ENCODE peak calls at places on chromosomes 3 and 15, in eight cellular contexts. One of them, this sample, is unnamed.

GRCh38 chr3:23430781-23431423 is 227.8 kb downstream of the UBE2E2 start:
- DNase-seq in mucosa of gallbladder: no peak
- DNase-seq in T-helper 22 cell: no peak
- DNase-seq in activated CD4-positive, alpha-beta T cell treated with anti-CD3 and anti-CD28 coated beads, Interleukin-2, amount 50 U/mL, for 48 hours: no peak
- DNase-seq in tibial nerve: no peak
- DNase-seq in EL: peak; percentile 28
- DNase-seq in AG20443: no peak
- DNase-seq in progenitor cell of endocrine pancreas: no peak
- DNase-seq in this sample: no peak

GRCh38 chr3:197541756-197542539 is 13.8 kb downstream of the BDH1 start:
- DNase-seq in T-helper 22 cell: no peak
- DNase-seq in progenitor cell of endocrine pancreas: no peak
- DNase-seq in mucosa of gallbladder: peak; percentile 63
- DNase-seq in tibial nerve: no peak
- DNase-seq in EL: peak; percentile 57
- DNase-seq in activated CD4-positive, alpha-beta T cell treated with anti-CD3 and anti-CD28 coated beads, Interleukin-2, amount 50 U/mL, for 48 hours: no peak
- DNase-seq in AG20443: peak; percentile 81
- DNase-seq in this sample: no peak

GRCh38 chr15:58043192-58043903 is 22.2 kb downstream of the ALDH1A2 start:
- DNase-seq in EL: peak; percentile 44
- DNase-seq in progenitor cell of endocrine pancreas: no peak
- DNase-seq in activated CD4-positive, alpha-beta T cell treated with anti-CD3 and anti-CD28 coated beads, Interleukin-2, amount 50 U/mL, for 48 hours: peak; percentile 57
- DNase-seq in AG20443: peak; percentile 36
- DNase-seq in tibial nerve: peak; percentile 22
- DNase-seq in mucosa of gallbladder: peak; percentile 27
- DNase-seq in T-helper 22 cell: no peak
- DNase-seq in this sample: no peak

GRCh38 chr3:128629936-128630335 is 20.7 kb downstream of the RPN1 start:
- DNase-seq in progenitor cell of endocrine pancreas: no peak
- DNase-seq in AG20443: no peak
- DNase-seq in tibial nerve: no peak
- DNase-seq in T-helper 22 cell: no peak
- DNase-seq in mucosa of gallbladder: no peak
- DNase-seq in activated CD4-positive, alpha-beta T cell treated with anti-CD3 and anti-CD28 coated beads, Interleukin-2, amount 50 U/mL, for 48 hours: no peak
- DNase-seq in EL: no peak
- DNase-seq in this sample: no peak

GRCh38 chr3:150721285-150722130 is 17.8 kb upstream of the ERICH6 start:
- DNase-seq in activated CD4-positive, alpha-beta T cell treated with anti-CD3 and anti-CD28 coated beads, Interleukin-2, amount 50 U/mL, for 48 hours: no peak
- DNase-seq in EL: peak; percentile 57
- DNase-seq in tibial nerve: no peak
- DNase-seq in progenitor cell of endocrine pancreas: no peak
- DNase-seq in T-helper 22 cell: no peak
- DNase-seq in AG20443: peak; percentile 59
- DNase-seq in mucosa of gallbladder: no peak
- DNase-seq in this sample: no peak

GRCh38 chr3:55180936-55181535 is 253.2 kb upstream of the LRTM1 start:
- DNase-seq in progenitor cell of endocrine pancreas: no peak
- DNase-seq in T-helper 22 cell: no peak
- DNase-seq in EL: peak; percentile 63
- DNase-seq in tibial nerve: no peak
- DNase-seq in activated CD4-positive, alpha-beta T cell treated with anti-CD3 and anti-CD28 coated beads, Interleukin-2, amount 50 U/mL, for 48 hours: peak; percentile 10
- DNase-seq in AG20443: peak; percentile 51
- DNase-seq in mucosa of gallbladder: peak; percentile 23
- DNase-seq in this sample: no peak

GRCh38 chr15:55132672-55133071 is 64.1 kb downstream of the RSL24D1 start:
- DNase-seq in activated CD4-positive, alpha-beta T cell treated with anti-CD3 and anti-CD28 coated beads, Interleukin-2, amount 50 U/mL, for 48 hours: no peak
- DNase-seq in mucosa of gallbladder: no peak
- DNase-seq in T-helper 22 cell: no peak
- DNase-seq in progenitor cell of endocrine pancreas: no peak
- DNase-seq in AG20443: no peak
- DNase-seq in EL: no peak
- DNase-seq in tibial nerve: no peak
- DNase-seq in this sample: no peak

GRCh38 chr15:73927003-73927475 is 777 bp downstream of the LOXL1 start:
- DNase-seq in EL: peak; percentile 50
- DNase-seq in T-helper 22 cell: peak; percentile 25
- DNase-seq in progenitor cell of endocrine pancreas: peak; percentile 42
- DNase-seq in tibial nerve: no peak
- DNase-seq in mucosa of gallbladder: peak; percentile 61
- DNase-seq in activated CD4-positive, alpha-beta T cell treated with anti-CD3 and anti-CD28 coated beads, Interleukin-2, amount 50 U/mL, for 48 hours: peak; percentile 57
- DNase-seq in AG20443: peak; percentile 67
- DNase-seq in this sample: peak; percentile 68

GRCh38 chr15:70195808-70196304 is 98.1 kb upstream of the TLE3 start:
- DNase-seq in mucosa of gallbladder: peak; percentile 70
- DNase-seq in T-helper 22 cell: no peak
- DNase-seq in AG20443: peak; percentile 96
- DNase-seq in EL: peak; percentile 83
- DNase-seq in activated CD4-positive, alpha-beta T cell treated with anti-CD3 and anti-CD28 coated beads, Interleukin-2, amount 50 U/mL, for 48 hours: no peak
- DNase-seq in tibial nerve: peak; percentile 48
- DNase-seq in progenitor cell of endocrine pancreas: no peak
- DNase-seq in this sample: peak; percentile 73

GRCh38 chr3:183249006-183249718 is 3.9 kb upstream of the B3GNT5 start:
- DNase-seq in AG20443: no peak
- DNase-seq in tibial nerve: no peak
- DNase-seq in T-helper 22 cell: no peak
- DNase-seq in EL: no peak
- DNase-seq in activated CD4-positive, alpha-beta T cell treated with anti-CD3 and anti-CD28 coated beads, Interleukin-2, amount 50 U/mL, for 48 hours: no peak
- DNase-seq in mucosa of gallbladder: no peak
- DNase-seq in progenitor cell of endocrine pancreas: no peak
- DNase-seq in this sample: no peak

GRCh38 chr3:99269606-99270355 is 368.3 kb upstream of the DCBLD2 start:
- DNase-seq in AG20443: peak; percentile 82
- DNase-seq in T-helper 22 cell: no peak
- DNase-seq in mucosa of gallbladder: no peak
- DNase-seq in progenitor cell of endocrine pancreas: no peak
- DNase-seq in activated CD4-positive, alpha-beta T cell treated with anti-CD3 and anti-CD28 coated beads, Interleukin-2, amount 50 U/mL, for 48 hours: no peak
- DNase-seq in EL: no peak
- DNase-seq in tibial nerve: no peak
- DNase-seq in this sample: no peak

GRCh38 chr15:38895326-38896282 is 331.0 kb upstream of the RASGRP1 start:
- DNase-seq in EL: peak; percentile 91
- DNase-seq in tibial nerve: no peak
- DNase-seq in T-helper 22 cell: no peak
- DNase-seq in AG20443: peak; percentile 51
- DNase-seq in activated CD4-positive, alpha-beta T cell treated with anti-CD3 and anti-CD28 coated beads, Interleukin-2, amount 50 U/mL, for 48 hours: no peak
- DNase-seq in mucosa of gallbladder: no peak
- DNase-seq in progenitor cell of endocrine pancreas: no peak
- DNase-seq in this sample: no peak

GRCh38 chr3:16807441-16807840 is 77.3 kb upstream of the PLCL2 start:
- DNase-seq in activated CD4-positive, alpha-beta T cell treated with anti-CD3 and anti-CD28 coated beads, Interleukin-2, amount 50 U/mL, for 48 hours: no peak
- DNase-seq in mucosa of gallbladder: no peak
- DNase-seq in progenitor cell of endocrine pancreas: no peak
- DNase-seq in tibial nerve: no peak
- DNase-seq in T-helper 22 cell: no peak
- DNase-seq in EL: peak; percentile 60
- DNase-seq in AG20443: peak; percentile 76
- DNase-seq in this sample: no peak

GRCh38 chr15:74541494-74542191 is 623 bp downstream of the ARID3B start:
- DNase-seq in T-helper 22 cell: peak; percentile 57
- DNase-seq in tibial nerve: no peak
- DNase-seq in EL: peak; percentile 57
- DNase-seq in activated CD4-positive, alpha-beta T cell treated with anti-CD3 and anti-CD28 coated beads, Interleukin-2, amount 50 U/mL, for 48 hours: peak; percentile 75
- DNase-seq in progenitor cell of endocrine pancreas: no peak
- DNase-seq in AG20443: peak; percentile 52
- DNase-seq in mucosa of gallbladder: no peak
- DNase-seq in this sample: no peak

GRCh38 chr3:156764761-156765160 is 61.4 kb upstream of the LEKR1 start:
- DNase-seq in mucosa of gallbladder: no peak
- DNase-seq in AG20443: no peak
- DNase-seq in activated CD4-positive, alpha-beta T cell treated with anti-CD3 and anti-CD28 coated beads, Interleukin-2, amount 50 U/mL, for 48 hours: no peak
- DNase-seq in progenitor cell of endocrine pancreas: no peak
- DNase-seq in T-helper 22 cell: no peak
- DNase-seq in EL: no peak
- DNase-seq in tibial nerve: no peak
- DNase-seq in this sample: no peak

GRCh38 chr15:84715442-84716035 is 400 bp downstream of the SEC11A start:
- DNase-seq in progenitor cell of endocrine pancreas: no peak
- DNase-seq in AG20443: peak; percentile 23
- DNase-seq in tibial nerve: no peak
- DNase-seq in activated CD4-positive, alpha-beta T cell treated with anti-CD3 and anti-CD28 coated beads, Interleukin-2, amount 50 U/mL, for 48 hours: peak; percentile 76
- DNase-seq in EL: peak; percentile 27
- DNase-seq in mucosa of gallbladder: peak; percentile 13
- DNase-seq in T-helper 22 cell: no peak
- DNase-seq in this sample: peak; percentile 45

GRCh38 chr3:43316783-43317460 is 30.6 kb downstream of the SNRK start:
- DNase-seq in activated CD4-positive, alpha-beta T cell treated with anti-CD3 and anti-CD28 coated beads, Interleukin-2, amount 50 U/mL, for 48 hours: no peak
- DNase-seq in AG20443: no peak
- DNase-seq in mucosa of gallbladder: no peak
- DNase-seq in T-helper 22 cell: no peak
- DNase-seq in tibial nerve: no peak
- DNase-seq in progenitor cell of endocrine pancreas: no peak
- DNase-seq in EL: no peak
- DNase-seq in this sample: no peak

GRCh38 chr3:107068980-107069379 is 308.3 kb upstream of the CCDC54 start:
- DNase-seq in mucosa of gallbladder: no peak
- DNase-seq in AG20443: peak; percentile 70
- DNase-seq in T-helper 22 cell: no peak
- DNase-seq in tibial nerve: no peak
- DNase-seq in activated CD4-positive, alpha-beta T cell treated with anti-CD3 and anti-CD28 coated beads, Interleukin-2, amount 50 U/mL, for 48 hours: no peak
- DNase-seq in EL: peak; percentile 81
- DNase-seq in progenitor cell of endocrine pancreas: no peak
- DNase-seq in this sample: no peak

GRCh38 chr15:78934063-78935023 is 10.5 kb downstream of the CTSH start:
- DNase-seq in tibial nerve: no peak
- DNase-seq in progenitor cell of endocrine pancreas: no peak
- DNase-seq in mucosa of gallbladder: no peak
- DNase-seq in EL: no peak
- DNase-seq in AG20443: no peak
- DNase-seq in activated CD4-positive, alpha-beta T cell treated with anti-CD3 and anti-CD28 coated beads, Interleukin-2, amount 50 U/mL, for 48 hours: no peak
- DNase-seq in T-helper 22 cell: no peak
- DNase-seq in this sample: no peak

GRCh38 chr3:132652640-132653270 is 6.9 kb downstream of the ACAD11 start:
- DNase-seq in T-helper 22 cell: no peak
- DNase-seq in AG20443: peak; percentile 60
- DNase-seq in tibial nerve: no peak
- DNase-seq in activated CD4-positive, alpha-beta T cell treated with anti-CD3 and anti-CD28 coated beads, Interleukin-2, amount 50 U/mL, for 48 hours: no peak
- DNase-seq in mucosa of gallbladder: no peak
- DNase-seq in progenitor cell of endocrine pancreas: no peak
- DNase-seq in EL: peak; percentile 36
- DNase-seq in this sample: no peak

GRCh38 chr3:22156868-22157267 is 405.9 kb upstream of the ZNF385D start:
- DNase-seq in T-helper 22 cell: no peak
- DNase-seq in AG20443: no peak
- DNase-seq in tibial nerve: no peak
- DNase-seq in activated CD4-positive, alpha-beta T cell treated with anti-CD3 and anti-CD28 coated beads, Interleukin-2, amount 50 U/mL, for 48 hours: no peak
- DNase-seq in EL: no peak
- DNase-seq in mucosa of gallbladder: no peak
- DNase-seq in progenitor cell of endocrine pancreas: no peak
- DNase-seq in this sample: no peak

GRCh38 chr3:24475945-24476344 is 18.7 kb downstream of the THRB start:
- DNase-seq in T-helper 22 cell: no peak
- DNase-seq in activated CD4-positive, alpha-beta T cell treated with anti-CD3 and anti-CD28 coated beads, Interleukin-2, amount 50 U/mL, for 48 hours: no peak
- DNase-seq in mucosa of gallbladder: no peak
- DNase-seq in tibial nerve: no peak
- DNase-seq in EL: peak; percentile 26
- DNase-seq in progenitor cell of endocrine pancreas: no peak
- DNase-seq in AG20443: peak; percentile 30
- DNase-seq in this sample: no peak

GRCh38 chr3:194631696-194632095 is 1.5 kb downstream of the TMEM44 start:
- DNase-seq in mucosa of gallbladder: no peak
- DNase-seq in AG20443: no peak
- DNase-seq in T-helper 22 cell: no peak
- DNase-seq in activated CD4-positive, alpha-beta T cell treated with anti-CD3 and anti-CD28 coated beads, Interleukin-2, amount 50 U/mL, for 48 hours: no peak
- DNase-seq in EL: no peak
- DNase-seq in tibial nerve: no peak
- DNase-seq in progenitor cell of endocrine pancreas: no peak
- DNase-seq in this sample: no peak

GRCh38 chr3:100189444-100189964 is 71.3 kb upstream of the TBC1D23 start:
- DNase-seq in EL: no peak
- DNase-seq in progenitor cell of endocrine pancreas: no peak
- DNase-seq in tibial nerve: no peak
- DNase-seq in mucosa of gallbladder: no peak
- DNase-seq in AG20443: no peak
- DNase-seq in T-helper 22 cell: no peak
- DNase-seq in activated CD4-positive, alpha-beta T cell treated with anti-CD3 and anti-CD28 coated beads, Interleukin-2, amount 50 U/mL, for 48 hours: no peak
- DNase-seq in this sample: no peak

GRCh38 chr3:196098365-196098764 is 16.5 kb upstream of the TFRC start:
- DNase-seq in T-helper 22 cell: no peak
- DNase-seq in tibial nerve: no peak
- DNase-seq in mucosa of gallbladder: no peak
- DNase-seq in progenitor cell of endocrine pancreas: no peak
- DNase-seq in activated CD4-positive, alpha-beta T cell treated with anti-CD3 and anti-CD28 coated beads, Interleukin-2, amount 50 U/mL, for 48 hours: no peak
- DNase-seq in EL: no peak
- DNase-seq in AG20443: no peak
- DNase-seq in this sample: no peak

GRCh38 chr3:15427981-15428380 is 583 bp downstream of the EAF1 start:
- DNase-seq in T-helper 22 cell: no peak
- DNase-seq in AG20443: peak; percentile 22
- DNase-seq in mucosa of gallbladder: no peak
- DNase-seq in tibial nerve: no peak
- DNase-seq in progenitor cell of endocrine pancreas: no peak
- DNase-seq in EL: no peak
- DNase-seq in activated CD4-positive, alpha-beta T cell treated with anti-CD3 and anti-CD28 coated beads, Interleukin-2, amount 50 U/mL, for 48 hours: peak; percentile 7
- DNase-seq in this sample: no peak

GRCh38 chr15:71294636-71295241 is 179.5 kb downstream of the THSD4 start:
- DNase-seq in EL: peak; percentile 90
- DNase-seq in T-helper 22 cell: no peak
- DNase-seq in AG20443: peak; percentile 57
- DNase-seq in progenitor cell of endocrine pancreas: no peak
- DNase-seq in mucosa of gallbladder: no peak
- DNase-seq in activated CD4-positive, alpha-beta T cell treated with anti-CD3 and anti-CD28 coated beads, Interleukin-2, amount 50 U/mL, for 48 hours: no peak
- DNase-seq in tibial nerve: no peak
- DNase-seq in this sample: no peak

GRCh38 chr15:89368566-89369223 is 34.1 kb upstream of the POLG start:
- DNase-seq in EL: no peak
- DNase-seq in mucosa of gallbladder: no peak
- DNase-seq in T-helper 22 cell: no peak
- DNase-seq in tibial nerve: no peak
- DNase-seq in activated CD4-positive, alpha-beta T cell treated with anti-CD3 and anti-CD28 coated beads, Interleukin-2, amount 50 U/mL, for 48 hours: no peak
- DNase-seq in progenitor cell of endocrine pancreas: no peak
- DNase-seq in AG20443: no peak
- DNase-seq in this sample: no peak

GRCh38 chr3:64345351-64345750 is 120.1 kb upstream of the PRICKLE2 start:
- DNase-seq in activated CD4-positive, alpha-beta T cell treated with anti-CD3 and anti-CD28 coated beads, Interleukin-2, amount 50 U/mL, for 48 hours: no peak
- DNase-seq in tibial nerve: no peak
- DNase-seq in mucosa of gallbladder: no peak
- DNase-seq in EL: no peak
- DNase-seq in T-helper 22 cell: no peak
- DNase-seq in progenitor cell of endocrine pancreas: no peak
- DNase-seq in AG20443: peak; percentile 72
- DNase-seq in this sample: no peak

GRCh38 chr3:127697531-127698240 is 24.9 kb downstream of the ABTB1 start:
- DNase-seq in mucosa of gallbladder: peak; percentile 72
- DNase-seq in EL: peak; percentile 85
- DNase-seq in AG20443: peak; percentile 79
- DNase-seq in activated CD4-positive, alpha-beta T cell treated with anti-CD3 and anti-CD28 coated beads, Interleukin-2, amount 50 U/mL, for 48 hours: peak; percentile 55
- DNase-seq in tibial nerve: peak; percentile 69
- DNase-seq in progenitor cell of endocrine pancreas: no peak
- DNase-seq in T-helper 22 cell: peak; percentile 13
- DNase-seq in this sample: peak; percentile 86

GRCh38 chr15:25989327-25989726 is 126.2 kb upstream of the ATP10A start:
- DNase-seq in tibial nerve: no peak
- DNase-seq in progenitor cell of endocrine pancreas: peak; percentile 11
- DNase-seq in activated CD4-positive, alpha-beta T cell treated with anti-CD3 and anti-CD28 coated beads, Interleukin-2, amount 50 U/mL, for 48 hours: peak; percentile 22
- DNase-seq in EL: no peak
- DNase-seq in T-helper 22 cell: no peak
- DNase-seq in mucosa of gallbladder: no peak
- DNase-seq in AG20443: no peak
- DNase-seq in this sample: no peak

GRCh38 chr15:63901912-63902670 is 68.3 kb upstream of the HERC1 start:
- DNase-seq in AG20443: no peak
- DNase-seq in activated CD4-positive, alpha-beta T cell treated with anti-CD3 and anti-CD28 coated beads, Interleukin-2, amount 50 U/mL, for 48 hours: no peak
- DNase-seq in T-helper 22 cell: no peak
- DNase-seq in mucosa of gallbladder: no peak
- DNase-seq in EL: no peak
- DNase-seq in tibial nerve: no peak
- DNase-seq in progenitor cell of endocrine pancreas: no peak
- DNase-seq in this sample: no peak

GRCh38 chr3:188323067-188323842 is 169.3 kb downstream of the LPP start:
- DNase-seq in T-helper 22 cell: peak; percentile 17
- DNase-seq in progenitor cell of endocrine pancreas: no peak
- DNase-seq in mucosa of gallbladder: no peak
- DNase-seq in EL: no peak
- DNase-seq in activated CD4-positive, alpha-beta T cell treated with anti-CD3 and anti-CD28 coated beads, Interleukin-2, amount 50 U/mL, for 48 hours: peak; percentile 39
- DNase-seq in tibial nerve: no peak
- DNase-seq in AG20443: no peak
- DNase-seq in this sample: no peak

GRCh38 chr15:41969851-41970431 is 2.4 kb downstream of the EHD4 start:
- DNase-seq in activated CD4-positive, alpha-beta T cell treated with anti-CD3 and anti-CD28 coated beads, Interleukin-2, amount 50 U/mL, for 48 hours: peak; percentile 30
- DNase-seq in progenitor cell of endocrine pancreas: no peak
- DNase-seq in tibial nerve: no peak
- DNase-seq in mucosa of gallbladder: no peak
- DNase-seq in T-helper 22 cell: peak; percentile 64
- DNase-seq in EL: peak; percentile 50
- DNase-seq in AG20443: no peak
- DNase-seq in this sample: no peak

This sample was measured in left lung.